ENCODE peak calls at places on chromosome 10, in six cellular contexts. Q is BJ, D is uterus, V is left ventricle myocardium inferior, S is AG09309, R is endodermal cell. Y is an unnamed sample.

GRCh38 chr10:91197044-91197651 is 23.3 kb upstream of the PCGF5 start:
- DNase-seq in Q (no peak), D (no peak), V (peak), S (no peak), R (no peak), Y (no peak)

GRCh38 chr10:96764345-96764744 is 44.0 kb upstream of the PIK3AP1 start:
- DNase-seq in Q (no peak), D (no peak), V (no peak), S (no peak), R (no peak), Y (no peak)

GRCh38 chr10:80183436-80183835 is 21.9 kb downstream of the ANXA11 start:
- DNase-seq in Q (no peak), D (no peak), V (no peak), S (no peak), R (no peak), Y (no peak)

GRCh38 chr10:3534433-3534832 is 250.6 kb downstream of the KLF6 start:
- DNase-seq in Q (no peak), D (no peak), V (no peak), S (no peak), R (no peak), Y (no peak)

GRCh38 chr10:63644398-63645142 is 123.4 kb downstream of the REEP3 start:
- DNase-seq in Q (no peak), D (no peak), V (no peak), S (no peak), R (no peak), Y (no peak)

GRCh38 chr10:77925795-77926565 is 575 bp downstream of the DLG5 start:
- DNase-seq in Q (no peak), D (peak), V (peak), S (no peak), R (peak), Y (no peak)

GRCh38 chr10:129466703-129467345 is at the start of gene MGMT:
- DNase-seq in Q (peak), D (peak), V (peak), S (peak), R (peak), Y (peak)

GRCh38 chr10:121216295-121216694 is 365.1 kb downstream of the WDR11 start:
- DNase-seq in Q (no peak), D (no peak), V (no peak), S (no peak), R (no peak), Y (no peak)

GRCh38 chr10:122082616-122083477 is 93.9 kb downstream of the TACC2 start:
- DNase-seq in Q (no peak), D (no peak), V (no peak), S (no peak), R (peak), Y (no peak)

GRCh38 chr10:48535416-48536225 is 69.3 kb downstream of the ARHGAP22 start:
- DNase-seq in Q (no peak), D (no peak), V (no peak), S (no peak), R (peak), Y (no peak)

GRCh38 chr10:61688551-61689308 is 26.0 kb downstream of the CABCOCO1 start:
- DNase-seq in Q (no peak), D (no peak), V (no peak), S (no peak), R (no peak), Y (no peak)

GRCh38 chr10:102473445-102474331 is 22.3 kb upstream of the C10orf95 start:
- DNase-seq in Q (no peak), D (no peak), V (no peak), S (no peak), R (no peak), Y (no peak)

GRCh38 chr10:120480065-120480600 is 23.1 kb downstream of the PLPP4 start:
- DNase-seq in Q (no peak), D (no peak), V (no peak), S (no peak), R (no peak), Y (no peak)

GRCh38 chr10:4012848-4013247 is 227.8 kb upstream of the KLF6 start:
- DNase-seq in Q (no peak), D (no peak), V (no peak), S (no peak), R (no peak), Y (no peak)

GRCh38 chr10:92112462-92112861 is 178.4 kb downstream of the CPEB3 start:
- DNase-seq in Q (no peak), D (no peak), V (no peak), S (no peak), R (no peak), Y (no peak)

GRCh38 chr10:51643734-51644133 is 55.7 kb downstream of the CSTF2T start:
- DNase-seq in Q (no peak), D (no peak), V (no peak), S (no peak), R (no peak), Y (no peak)

GRCh38 chr10:124820121-124820520 is 18.5 kb downstream of the ABRAXAS2 start:
- DNase-seq in Q (no peak), D (no peak), V (no peak), S (no peak), R (no peak), Y (no peak)

GRCh38 chr10:26571655-26572054 is 125.8 kb upstream of the PDSS1 start:
- DNase-seq in Q (no peak), D (no peak), V (no peak), S (no peak), R (no peak), Y (no peak)

GRCh38 chr10:110141185-110141584 is 66.2 kb upstream of the MXI1 start:
- DNase-seq in Q (no peak), D (no peak), V (no peak), S (peak), R (no peak), Y (no peak)

GRCh38 chr10:6530211-6530840 is 49.8 kb downstream of the PRKCQ start:
- DNase-seq in Q (no peak), D (no peak), V (no peak), S (no peak), R (no peak), Y (no peak)

GRCh38 chr10:60742512-60742911 is 35.8 kb upstream of the CDK1 start:
- DNase-seq in Q (no peak), D (no peak), V (no peak), S (no peak), R (peak), Y (no peak)

GRCh38 chr10:63103971-63104409 is 29.1 kb upstream of the NRBF2 start:
- DNase-seq in Q (no peak), D (no peak), V (no peak), S (no peak), R (peak), Y (no peak)

DNA sequence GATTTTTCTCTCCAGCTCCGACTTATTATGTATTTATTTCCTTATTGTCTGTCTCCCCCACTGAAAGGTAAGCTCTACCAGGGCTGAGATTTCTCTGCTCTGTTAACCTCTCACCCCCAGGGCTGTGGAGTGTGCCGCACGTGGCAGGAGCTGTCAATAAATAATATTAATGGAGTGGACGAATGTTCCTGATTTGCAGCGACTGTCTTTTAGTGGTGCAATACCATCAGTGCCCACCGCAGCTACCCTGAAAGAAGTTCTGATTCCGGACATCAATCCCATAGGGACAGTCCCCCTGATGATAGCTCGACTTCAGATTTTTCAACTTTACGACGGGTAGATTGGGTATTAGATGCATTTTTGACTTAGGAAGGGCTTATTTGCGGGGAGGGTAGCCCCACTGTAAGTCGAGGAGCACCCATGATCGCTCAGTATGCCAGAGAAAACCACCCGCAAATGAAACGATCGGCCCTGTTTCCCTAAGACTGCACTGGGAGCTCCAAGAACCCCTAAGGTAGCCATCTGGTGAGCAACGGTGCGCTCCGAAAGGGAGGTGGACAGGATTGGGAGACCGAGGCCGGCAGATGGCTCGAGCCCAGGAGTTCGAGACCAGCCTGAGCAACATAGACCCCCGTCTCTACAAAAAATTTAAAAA is 986 bp upstream of the PPP2R2D start:
- DNase-seq in Q (no peak), D (no peak), V (no peak), S (no peak), R (peak), Y (no peak)
- TF ChIP-seq CTCF in Q (no peak), D (no peak), V (peak), S (peak), R (peak), Y (peak)

GRCh38 chr10:86786368-86786767 is 29.9 kb downstream of the BMPR1A start:
- DNase-seq in Q (no peak), D (no peak), V (no peak), S (no peak), R (no peak), Y (no peak)
- H3K4me3 ChIP-seq in Q (no peak), D (no peak), V (no peak), S (no peak), R (no peak), Y (no peak)

DNA sequence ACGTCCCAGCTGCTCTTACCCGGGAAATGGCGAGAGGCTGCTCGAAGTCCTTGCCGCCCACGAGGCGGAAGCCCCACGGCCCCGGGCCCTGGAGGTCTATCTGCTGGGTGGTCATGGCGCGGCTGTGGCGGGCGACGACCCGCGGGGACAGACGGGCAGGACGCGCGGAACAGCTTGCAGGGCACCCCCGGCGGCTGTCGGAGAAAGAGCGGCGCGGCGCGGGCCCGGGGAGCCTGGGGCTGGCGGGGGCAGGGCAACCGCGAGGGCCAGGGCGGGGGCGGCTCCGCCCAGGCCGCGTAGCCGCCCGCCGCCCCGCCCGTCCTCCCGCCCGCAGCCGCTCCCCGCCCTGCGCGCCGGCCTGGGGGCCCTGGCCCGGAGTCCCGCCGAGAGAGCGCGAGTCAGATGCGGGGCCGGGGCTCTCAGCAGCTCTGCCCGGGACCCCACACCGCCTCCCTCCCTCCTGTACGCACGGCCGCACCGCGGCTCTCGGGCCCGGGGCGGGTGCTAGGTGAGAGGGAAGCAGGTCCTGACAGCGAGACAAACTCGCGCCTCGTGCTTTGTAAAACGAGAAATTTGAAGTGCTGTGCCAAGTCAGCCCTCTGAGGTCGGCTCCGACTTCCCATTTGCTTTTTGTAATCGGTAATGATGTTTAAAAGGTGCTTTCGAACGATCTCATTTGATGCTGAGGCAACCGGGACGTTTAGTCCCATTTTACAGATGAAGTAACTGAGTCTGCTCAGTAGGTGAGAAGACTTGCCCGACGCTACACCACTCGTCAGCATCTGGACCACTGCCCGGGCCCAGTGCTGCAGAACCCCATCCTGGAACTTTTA is at the start of gene PDLIM1:
- DNase-seq in Q (no peak), D (peak), V (peak), S (no peak), R (peak), Y (no peak)
- TF ChIP-seq CTCF in Q (peak), D (peak), V (peak), S (peak), R (peak), Y (no peak)

GRCh38 chr10:117488004-117488403 is 54.5 kb upstream of the EMX2 start:
- DNase-seq in Q (no peak), D (no peak), V (no peak), S (no peak), R (no peak), Y (no peak)
- H3K4me3 ChIP-seq in Q (no peak), D (no peak), V (no peak), S (no peak), R (no peak), Y (no peak)

GRCh38 chr10:118629211-118629610 is 33.8 kb upstream of the PRLHR start:
- DNase-seq in Q (peak), D (peak), V (no peak), S (peak), R (no peak), Y (no peak)

GRCh38 chr10:118628397-118628796 is 32.9 kb upstream of the PRLHR start:
- DNase-seq in Q (no peak), D (no peak), V (no peak), S (no peak), R (no peak), Y (no peak)

GRCh38 chr10:118624747-118625146 is 29.3 kb upstream of the PRLHR start:
- DNase-seq in Q (no peak), D (no peak), V (no peak), S (no peak), R (no peak), Y (no peak)

GRCh38 chr10:118625504-118625903 is 30.1 kb upstream of the PRLHR start:
- DNase-seq in Q (no peak), D (peak), V (no peak), S (no peak), R (no peak), Y (no peak)

GRCh38 chr10:118626953-118627352 is 31.5 kb upstream of the PRLHR start:
- DNase-seq in Q (no peak), D (no peak), V (no peak), S (no peak), R (peak), Y (no peak)
- TF ChIP-seq CTCF in Q (no peak), D (no peak), V (no peak), S (peak), R (peak), Y (peak)

DNA sequence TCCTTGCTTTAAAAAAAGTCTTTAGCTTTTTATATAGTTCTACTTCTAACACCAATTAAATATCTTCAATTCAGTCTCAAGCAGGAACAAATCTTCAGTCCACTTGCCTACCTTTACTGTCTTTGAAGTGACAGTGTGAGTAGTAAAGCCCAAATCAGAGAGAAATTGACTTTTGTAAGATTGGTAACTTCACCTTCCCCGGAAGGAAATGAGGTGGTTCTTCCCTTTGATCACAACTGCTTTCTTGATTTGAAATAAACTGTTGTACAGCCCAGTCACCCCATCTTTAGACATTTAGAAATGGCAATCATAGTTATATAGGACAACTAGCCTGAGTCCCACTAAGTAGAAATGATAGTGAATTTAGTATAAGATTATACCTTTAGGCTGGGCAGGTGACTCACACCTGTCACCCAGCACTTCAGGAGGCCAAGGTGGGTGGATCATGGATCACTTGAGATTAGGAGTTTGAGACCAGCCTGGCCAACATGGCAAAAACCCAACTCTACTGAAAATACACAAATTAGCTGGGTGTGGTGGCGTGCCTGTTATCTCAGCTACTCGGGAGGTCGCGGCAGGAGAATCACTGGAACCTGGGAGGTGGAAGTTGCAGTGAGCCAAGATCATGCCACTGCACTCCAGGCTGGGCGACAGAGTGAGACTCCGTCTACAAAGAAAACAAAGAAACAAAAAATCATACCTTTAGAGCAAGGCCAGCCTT is 4.7 kb downstream of the FAS start:
- DNase-seq in Q (no peak), D (no peak), V (no peak), S (no peak), R (no peak), Y (no peak)
- H3K4me3 ChIP-seq in Q (no peak), D (no peak), V (no peak), S (no peak), R (no peak), Y (no peak)

DNA sequence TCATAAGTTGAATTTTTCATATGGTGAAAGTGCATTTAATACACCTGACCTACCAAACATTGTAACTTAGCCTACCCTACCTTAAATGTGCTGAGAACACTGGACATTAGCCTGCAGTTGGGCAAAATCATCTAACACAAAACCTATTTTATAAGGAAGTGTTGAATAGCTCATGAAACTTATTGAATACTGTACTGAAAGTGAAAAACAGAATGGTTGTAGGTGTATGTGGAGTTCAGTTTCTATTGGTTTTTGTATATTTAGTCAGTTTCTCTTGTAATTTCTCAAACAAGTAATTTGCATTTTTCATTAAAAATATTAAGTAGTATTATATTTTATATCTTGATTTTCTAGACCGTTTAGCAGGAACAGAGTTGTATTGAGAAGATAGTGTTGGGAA is 15.3 kb downstream of the CCDC7 start:
- DNase-seq in Q (no peak), D (no peak), V (no peak), S (no peak), R (no peak), Y (no peak)
- TF ChIP-seq CTCF in Q (no peak), D (no peak), V (no peak), S (no peak), R (no peak), Y (no peak)

GRCh38 chr10:131890276-131891195 is 10.3 kb upstream of the PPP2R2D start:
- DNase-seq in Q (no peak), D (no peak), V (no peak), S (no peak), R (no peak), Y (no peak)
- H3K4me3 ChIP-seq in Q (no peak), D (no peak), V (no peak), S (no peak), R (no peak), Y (no peak)

GRCh38 chr10:43735907-43736306 is 87.2 kb upstream of the ZNF32 start:
- DNase-seq in Q (no peak), D (no peak), V (no peak), S (no peak), R (no peak), Y (no peak)
- TF ChIP-seq CTCF in Q (no peak), D (no peak), V (no peak), S (no peak), R (no peak), Y (no peak)